ENCODE peak calls at places on chromosomes 1 and 21, in seven cellular contexts. D, K, N, T, M, Y and O are unnamed samples.

GRCh38 chr1:54865238-54866073 is 21.5 kb downstream of the DHCR24 start:
- DNase-seq in D (no peak), K (no peak), N (no peak), T (no peak), M (no peak), Y (no peak), O (no peak)

GRCh38 chr21:28100366-28100765 is 892.3 kb downstream of the LTN1 start:
- DNase-seq in D (no peak), K (no peak), N (no peak), T (no peak), M (no peak), Y (no peak), O (no peak)

GRCh38 chr1:57615956-57616355 is 192.1 kb upstream of the DAB1 start:
- DNase-seq in D (no peak), K (no peak), N (no peak), T (no peak), M (no peak), Y (no peak), O (no peak)

GRCh38 chr1:203995228-203995627 is 77.7 kb upstream of the SOX13 start:
- DNase-seq in D (no peak), K (no peak), N (no peak), T (no peak), M (no peak), Y (peak), O (no peak)

GRCh38 chr21:38596264-38597042 is 98.2 kb upstream of the ERG start:
- DNase-seq in D (no peak), K (no peak), N (no peak), T (no peak), M (no peak), Y (no peak), O (no peak)

GRCh38 chr1:81876901-81877750 is 76.4 kb downstream of the ADGRL2 start:
- DNase-seq in D (no peak), K (no peak), N (no peak), T (no peak), M (no peak), Y (peak), O (peak)

GRCh38 chr1:2255420-2256369 is 27.6 kb downstream of the SKI start:
- DNase-seq in D (no peak), K (no peak), N (no peak), T (no peak), M (peak), Y (peak), O (peak)

GRCh38 chr1:30471307-30471706 is 252.1 kb downstream of the MATN1 start:
- DNase-seq in D (no peak), K (peak), N (no peak), T (no peak), M (no peak), Y (no peak), O (no peak)

GRCh38 chr1:211928993-211929637 is 98.6 kb upstream of the LPGAT1 start:
- DNase-seq in D (no peak), K (no peak), N (no peak), T (no peak), M (no peak), Y (peak), O (peak)

GRCh38 chr1:26391450-26391849 is 18.9 kb upstream of the ZNF683 start:
- DNase-seq in D (no peak), K (no peak), N (no peak), T (no peak), M (peak), Y (peak), O (peak)

GRCh38 chr1:171961861-171962260 is 120.6 kb downstream of the DNM3 start:
- DNase-seq in D (no peak), K (no peak), N (no peak), T (no peak), M (no peak), Y (no peak), O (no peak)

GRCh38 chr1:205440476-205441317 is 15.1 kb downstream of the BLACAT1 start:
- DNase-seq in D (no peak), K (no peak), N (no peak), T (no peak), M (peak), Y (no peak), O (no peak)